ENCODE peak calls at places on chromosomes 11 and 22, in eight cellular contexts. One of them, this sample, is unnamed.

GRCh38 chr11:33040127-33040861 is 922 bp downstream of the TCP11L1 start:
- DNase-seq in activated CD8-positive, alpha-beta memory T cell treated with anti-CD3 and anti-CD28 coated beads, Interleukin-2, amount 10 ng/mL, durations not matched to agents 7 days and 5 days: peak
- DNase-seq in astrocyte of the hippocampus: peak
- DNase-seq in NCI-H1092: peak
- DNase-seq in IMR-90: peak
- DNase-seq in CD8-positive, alpha-beta T cell: no peak
- DNase-seq in activated naive CD4-positive, alpha-beta T cell treated with anti-CD3 and anti-CD28 coated beads, Interleukin-2, amount 10 ng/mL, durations not matched to agents 7 days and 5 days: peak
- DNase-seq in Calu3: no peak
- DNase-seq in this sample: peak

GRCh38 chr11:76794371-76795284 is 11.5 kb downstream of the TSKU start:
- DNase-seq in IMR-90: no peak
- DNase-seq in activated naive CD4-positive, alpha-beta T cell treated with anti-CD3 and anti-CD28 coated beads, Interleukin-2, amount 10 ng/mL, durations not matched to agents 7 days and 5 days: no peak
- DNase-seq in CD8-positive, alpha-beta T cell: no peak
- DNase-seq in NCI-H1092: no peak
- DNase-seq in activated CD8-positive, alpha-beta memory T cell treated with anti-CD3 and anti-CD28 coated beads, Interleukin-2, amount 10 ng/mL, durations not matched to agents 7 days and 5 days: no peak
- DNase-seq in Calu3: no peak
- DNase-seq in astrocyte of the hippocampus: no peak
- DNase-seq in this sample: no peak

GRCh38 chr22:46030241-46030880 is 53.4 kb upstream of the WNT7B start:
- DNase-seq in NCI-H1092: no peak
- DNase-seq in activated CD8-positive, alpha-beta memory T cell treated with anti-CD3 and anti-CD28 coated beads, Interleukin-2, amount 10 ng/mL, durations not matched to agents 7 days and 5 days: no peak
- DNase-seq in IMR-90: no peak
- DNase-seq in astrocyte of the hippocampus: no peak
- DNase-seq in CD8-positive, alpha-beta T cell: no peak
- DNase-seq in Calu3: no peak
- DNase-seq in activated naive CD4-positive, alpha-beta T cell treated with anti-CD3 and anti-CD28 coated beads, Interleukin-2, amount 10 ng/mL, durations not matched to agents 7 days and 5 days: peak
- DNase-seq in this sample: no peak

GRCh38 chr22:49408102-49408836 is 419.4 kb downstream of the BRD1 start:
- DNase-seq in NCI-H1092: no peak
- DNase-seq in Calu3: no peak
- DNase-seq in astrocyte of the hippocampus: no peak
- DNase-seq in IMR-90: no peak
- DNase-seq in activated naive CD4-positive, alpha-beta T cell treated with anti-CD3 and anti-CD28 coated beads, Interleukin-2, amount 10 ng/mL, durations not matched to agents 7 days and 5 days: no peak
- DNase-seq in CD8-positive, alpha-beta T cell: no peak
- DNase-seq in activated CD8-positive, alpha-beta memory T cell treated with anti-CD3 and anti-CD28 coated beads, Interleukin-2, amount 10 ng/mL, durations not matched to agents 7 days and 5 days: no peak
- DNase-seq in this sample: no peak

GRCh38 chr11:9758676-9759518 is 95.0 kb downstream of the SWAP70 start:
- DNase-seq in astrocyte of the hippocampus: peak
- DNase-seq in activated CD8-positive, alpha-beta memory T cell treated with anti-CD3 and anti-CD28 coated beads, Interleukin-2, amount 10 ng/mL, durations not matched to agents 7 days and 5 days: peak
- DNase-seq in CD8-positive, alpha-beta T cell: no peak
- DNase-seq in NCI-H1092: no peak
- DNase-seq in IMR-90: peak
- DNase-seq in Calu3: peak
- DNase-seq in activated naive CD4-positive, alpha-beta T cell treated with anti-CD3 and anti-CD28 coated beads, Interleukin-2, amount 10 ng/mL, durations not matched to agents 7 days and 5 days: peak
- DNase-seq in this sample: peak

GRCh38 chr22:49052023-49052538 is 775.6 kb downstream of the BRD1 start:
- DNase-seq in Calu3: no peak
- DNase-seq in astrocyte of the hippocampus: peak
- DNase-seq in CD8-positive, alpha-beta T cell: no peak
- DNase-seq in activated naive CD4-positive, alpha-beta T cell treated with anti-CD3 and anti-CD28 coated beads, Interleukin-2, amount 10 ng/mL, durations not matched to agents 7 days and 5 days: no peak
- DNase-seq in IMR-90: no peak
- DNase-seq in NCI-H1092: no peak
- DNase-seq in activated CD8-positive, alpha-beta memory T cell treated with anti-CD3 and anti-CD28 coated beads, Interleukin-2, amount 10 ng/mL, durations not matched to agents 7 days and 5 days: peak
- DNase-seq in this sample: peak

GRCh38 chr11:113119074-113119473 is 157.9 kb downstream of the NCAM1 start:
- DNase-seq in Calu3: no peak
- DNase-seq in NCI-H1092: no peak
- DNase-seq in CD8-positive, alpha-beta T cell: no peak
- DNase-seq in activated CD8-positive, alpha-beta memory T cell treated with anti-CD3 and anti-CD28 coated beads, Interleukin-2, amount 10 ng/mL, durations not matched to agents 7 days and 5 days: no peak
- DNase-seq in IMR-90: no peak
- DNase-seq in astrocyte of the hippocampus: peak
- DNase-seq in activated naive CD4-positive, alpha-beta T cell treated with anti-CD3 and anti-CD28 coated beads, Interleukin-2, amount 10 ng/mL, durations not matched to agents 7 days and 5 days: no peak
- DNase-seq in this sample: no peak

GRCh38 chr11:19931141-19931767 is 218.6 kb downstream of the NAV2 start:
- DNase-seq in Calu3: no peak
- DNase-seq in activated CD8-positive, alpha-beta memory T cell treated with anti-CD3 and anti-CD28 coated beads, Interleukin-2, amount 10 ng/mL, durations not matched to agents 7 days and 5 days: no peak
- DNase-seq in NCI-H1092: no peak
- DNase-seq in IMR-90: no peak
- DNase-seq in astrocyte of the hippocampus: peak
- DNase-seq in CD8-positive, alpha-beta T cell: no peak
- DNase-seq in activated naive CD4-positive, alpha-beta T cell treated with anti-CD3 and anti-CD28 coated beads, Interleukin-2, amount 10 ng/mL, durations not matched to agents 7 days and 5 days: no peak
- DNase-seq in this sample: no peak

GRCh38 chr11:11535611-11536010 is 86.2 kb downstream of the GALNT18 start:
- DNase-seq in IMR-90: no peak
- DNase-seq in NCI-H1092: no peak
- DNase-seq in Calu3: no peak
- DNase-seq in astrocyte of the hippocampus: no peak
- DNase-seq in activated CD8-positive, alpha-beta memory T cell treated with anti-CD3 and anti-CD28 coated beads, Interleukin-2, amount 10 ng/mL, durations not matched to agents 7 days and 5 days: no peak
- DNase-seq in activated naive CD4-positive, alpha-beta T cell treated with anti-CD3 and anti-CD28 coated beads, Interleukin-2, amount 10 ng/mL, durations not matched to agents 7 days and 5 days: no peak
- DNase-seq in CD8-positive, alpha-beta T cell: no peak
- DNase-seq in this sample: no peak

GRCh38 chr11:2531987-2532703 is 87.3 kb downstream of the KCNQ1 start:
- DNase-seq in CD8-positive, alpha-beta T cell: no peak
- DNase-seq in IMR-90: no peak
- DNase-seq in astrocyte of the hippocampus: no peak
- DNase-seq in activated CD8-positive, alpha-beta memory T cell treated with anti-CD3 and anti-CD28 coated beads, Interleukin-2, amount 10 ng/mL, durations not matched to agents 7 days and 5 days: no peak
- DNase-seq in NCI-H1092: no peak
- DNase-seq in activated naive CD4-positive, alpha-beta T cell treated with anti-CD3 and anti-CD28 coated beads, Interleukin-2, amount 10 ng/mL, durations not matched to agents 7 days and 5 days: peak
- DNase-seq in Calu3: no peak
- DNase-seq in this sample: no peak

GRCh38 chr11:79336740-79337517 is 103.9 kb downstream of the TENM4 start:
- DNase-seq in activated CD8-positive, alpha-beta memory T cell treated with anti-CD3 and anti-CD28 coated beads, Interleukin-2, amount 10 ng/mL, durations not matched to agents 7 days and 5 days: no peak
- DNase-seq in activated naive CD4-positive, alpha-beta T cell treated with anti-CD3 and anti-CD28 coated beads, Interleukin-2, amount 10 ng/mL, durations not matched to agents 7 days and 5 days: no peak
- DNase-seq in CD8-positive, alpha-beta T cell: no peak
- DNase-seq in astrocyte of the hippocampus: no peak
- DNase-seq in NCI-H1092: no peak
- DNase-seq in IMR-90: peak
- DNase-seq in Calu3: no peak
- DNase-seq in this sample: no peak

GRCh38 chr11:69076129-69076791 is 27.5 kb downstream of the TPCN2 start:
- DNase-seq in CD8-positive, alpha-beta T cell: no peak
- DNase-seq in IMR-90: peak
- DNase-seq in Calu3: peak
- DNase-seq in activated naive CD4-positive, alpha-beta T cell treated with anti-CD3 and anti-CD28 coated beads, Interleukin-2, amount 10 ng/mL, durations not matched to agents 7 days and 5 days: no peak
- DNase-seq in activated CD8-positive, alpha-beta memory T cell treated with anti-CD3 and anti-CD28 coated beads, Interleukin-2, amount 10 ng/mL, durations not matched to agents 7 days and 5 days: no peak
- DNase-seq in NCI-H1092: no peak
- DNase-seq in astrocyte of the hippocampus: peak
- DNase-seq in this sample: no peak

GRCh38 chr22:40395607-40396006 is 25.2 kb downstream of the SGSM3 start:
- DNase-seq in activated CD8-positive, alpha-beta memory T cell treated with anti-CD3 and anti-CD28 coated beads, Interleukin-2, amount 10 ng/mL, durations not matched to agents 7 days and 5 days: no peak
- DNase-seq in Calu3: no peak
- DNase-seq in IMR-90: no peak
- DNase-seq in astrocyte of the hippocampus: no peak
- DNase-seq in NCI-H1092: no peak
- DNase-seq in activated naive CD4-positive, alpha-beta T cell treated with anti-CD3 and anti-CD28 coated beads, Interleukin-2, amount 10 ng/mL, durations not matched to agents 7 days and 5 days: no peak
- DNase-seq in CD8-positive, alpha-beta T cell: no peak
- DNase-seq in this sample: no peak

GRCh38 chr11:72238040-72238450 is 5.9 kb downstream of the PHOX2A start:
- DNase-seq in activated CD8-positive, alpha-beta memory T cell treated with anti-CD3 and anti-CD28 coated beads, Interleukin-2, amount 10 ng/mL, durations not matched to agents 7 days and 5 days: peak
- DNase-seq in Calu3: peak
- DNase-seq in IMR-90: peak
- DNase-seq in NCI-H1092: peak
- DNase-seq in CD8-positive, alpha-beta T cell: no peak
- DNase-seq in astrocyte of the hippocampus: peak
- DNase-seq in activated naive CD4-positive, alpha-beta T cell treated with anti-CD3 and anti-CD28 coated beads, Interleukin-2, amount 10 ng/mL, durations not matched to agents 7 days and 5 days: peak
- DNase-seq in this sample: peak

GRCh38 chr11:76598426-76598839 is 72.1 kb downstream of the LRRC32 start:
- DNase-seq in Calu3: no peak
- DNase-seq in IMR-90: peak
- DNase-seq in astrocyte of the hippocampus: peak
- DNase-seq in NCI-H1092: peak
- DNase-seq in activated naive CD4-positive, alpha-beta T cell treated with anti-CD3 and anti-CD28 coated beads, Interleukin-2, amount 10 ng/mL, durations not matched to agents 7 days and 5 days: no peak
- DNase-seq in activated CD8-positive, alpha-beta memory T cell treated with anti-CD3 and anti-CD28 coated beads, Interleukin-2, amount 10 ng/mL, durations not matched to agents 7 days and 5 days: no peak
- DNase-seq in CD8-positive, alpha-beta T cell: no peak
- DNase-seq in this sample: no peak

GRCh38 chr22:41915035-41915782 is at the start of gene SHISA8:
- DNase-seq in CD8-positive, alpha-beta T cell: peak
- DNase-seq in NCI-H1092: peak
- DNase-seq in activated naive CD4-positive, alpha-beta T cell treated with anti-CD3 and anti-CD28 coated beads, Interleukin-2, amount 10 ng/mL, durations not matched to agents 7 days and 5 days: peak
- DNase-seq in IMR-90: peak
- DNase-seq in astrocyte of the hippocampus: peak
- DNase-seq in Calu3: peak
- DNase-seq in activated CD8-positive, alpha-beta memory T cell treated with anti-CD3 and anti-CD28 coated beads, Interleukin-2, amount 10 ng/mL, durations not matched to agents 7 days and 5 days: peak
- DNase-seq in this sample: peak

GRCh38 chr11:69131644-69132300 is 24.0 kb upstream of the SMIM38 start:
- DNase-seq in activated CD8-positive, alpha-beta memory T cell treated with anti-CD3 and anti-CD28 coated beads, Interleukin-2, amount 10 ng/mL, durations not matched to agents 7 days and 5 days: no peak
- DNase-seq in astrocyte of the hippocampus: peak
- DNase-seq in activated naive CD4-positive, alpha-beta T cell treated with anti-CD3 and anti-CD28 coated beads, Interleukin-2, amount 10 ng/mL, durations not matched to agents 7 days and 5 days: no peak
- DNase-seq in NCI-H1092: peak
- DNase-seq in IMR-90: peak
- DNase-seq in Calu3: peak
- DNase-seq in CD8-positive, alpha-beta T cell: no peak
- DNase-seq in this sample: no peak

GRCh38 chr11:59550368-59550841 is 39.1 kb downstream of the OR4D9 start:
- DNase-seq in activated CD8-positive, alpha-beta memory T cell treated with anti-CD3 and anti-CD28 coated beads, Interleukin-2, amount 10 ng/mL, durations not matched to agents 7 days and 5 days: peak
- DNase-seq in CD8-positive, alpha-beta T cell: peak
- DNase-seq in Calu3: peak
- DNase-seq in astrocyte of the hippocampus: peak
- DNase-seq in activated naive CD4-positive, alpha-beta T cell treated with anti-CD3 and anti-CD28 coated beads, Interleukin-2, amount 10 ng/mL, durations not matched to agents 7 days and 5 days: peak
- DNase-seq in IMR-90: peak
- DNase-seq in NCI-H1092: peak
- DNase-seq in this sample: peak

GRCh38 chr22:39738746-39739145 is 154.8 kb downstream of the ENTHD1 start:
- DNase-seq in NCI-H1092: no peak
- DNase-seq in CD8-positive, alpha-beta T cell: no peak
- DNase-seq in astrocyte of the hippocampus: no peak
- DNase-seq in activated CD8-positive, alpha-beta memory T cell treated with anti-CD3 and anti-CD28 coated beads, Interleukin-2, amount 10 ng/mL, durations not matched to agents 7 days and 5 days: no peak
- DNase-seq in IMR-90: peak
- DNase-seq in activated naive CD4-positive, alpha-beta T cell treated with anti-CD3 and anti-CD28 coated beads, Interleukin-2, amount 10 ng/mL, durations not matched to agents 7 days and 5 days: no peak
- DNase-seq in Calu3: no peak
- DNase-seq in this sample: no peak

GRCh38 chr22:30159561-30160353 is 79.5 kb downstream of the HORMAD2 start:
- DNase-seq in astrocyte of the hippocampus: peak
- DNase-seq in IMR-90: peak
- DNase-seq in Calu3: peak
- DNase-seq in CD8-positive, alpha-beta T cell: no peak
- DNase-seq in NCI-H1092: no peak
- DNase-seq in activated naive CD4-positive, alpha-beta T cell treated with anti-CD3 and anti-CD28 coated beads, Interleukin-2, amount 10 ng/mL, durations not matched to agents 7 days and 5 days: no peak
- DNase-seq in activated CD8-positive, alpha-beta memory T cell treated with anti-CD3 and anti-CD28 coated beads, Interleukin-2, amount 10 ng/mL, durations not matched to agents 7 days and 5 days: no peak
- DNase-seq in this sample: no peak

GRCh38 chr22:43077121-43077877 is 11.9 kb downstream of the TTLL1 start:
- DNase-seq in IMR-90: no peak
- DNase-seq in Calu3: no peak
- DNase-seq in astrocyte of the hippocampus: no peak
- DNase-seq in CD8-positive, alpha-beta T cell: no peak
- DNase-seq in NCI-H1092: no peak
- DNase-seq in activated naive CD4-positive, alpha-beta T cell treated with anti-CD3 and anti-CD28 coated beads, Interleukin-2, amount 10 ng/mL, durations not matched to agents 7 days and 5 days: no peak
- DNase-seq in activated CD8-positive, alpha-beta memory T cell treated with anti-CD3 and anti-CD28 coated beads, Interleukin-2, amount 10 ng/mL, durations not matched to agents 7 days and 5 days: no peak
- DNase-seq in this sample: no peak

GRCh38 chr22:43988116-43988817 is 33.0 kb downstream of the SAMM50 start:
- DNase-seq in CD8-positive, alpha-beta T cell: no peak
- DNase-seq in activated naive CD4-positive, alpha-beta T cell treated with anti-CD3 and anti-CD28 coated beads, Interleukin-2, amount 10 ng/mL, durations not matched to agents 7 days and 5 days: no peak
- DNase-seq in NCI-H1092: no peak
- DNase-seq in activated CD8-positive, alpha-beta memory T cell treated with anti-CD3 and anti-CD28 coated beads, Interleukin-2, amount 10 ng/mL, durations not matched to agents 7 days and 5 days: no peak
- DNase-seq in Calu3: no peak
- DNase-seq in IMR-90: no peak
- DNase-seq in astrocyte of the hippocampus: no peak
- DNase-seq in this sample: no peak

GRCh38 chr22:29385748-29386147 is 2.6 kb downstream of the AP1B1 start:
- DNase-seq in CD8-positive, alpha-beta T cell: no peak
- DNase-seq in activated naive CD4-positive, alpha-beta T cell treated with anti-CD3 and anti-CD28 coated beads, Interleukin-2, amount 10 ng/mL, durations not matched to agents 7 days and 5 days: no peak
- DNase-seq in IMR-90: no peak
- DNase-seq in NCI-H1092: no peak
- DNase-seq in astrocyte of the hippocampus: no peak
- DNase-seq in Calu3: no peak
- DNase-seq in activated CD8-positive, alpha-beta memory T cell treated with anti-CD3 and anti-CD28 coated beads, Interleukin-2, amount 10 ng/mL, durations not matched to agents 7 days and 5 days: no peak
- DNase-seq in this sample: no peak

GRCh38 chr11:66543263-66544107 is 2.4 kb downstream of the ZDHHC24 start:
- DNase-seq in activated naive CD4-positive, alpha-beta T cell treated with anti-CD3 and anti-CD28 coated beads, Interleukin-2, amount 10 ng/mL, durations not matched to agents 7 days and 5 days: peak
- DNase-seq in activated CD8-positive, alpha-beta memory T cell treated with anti-CD3 and anti-CD28 coated beads, Interleukin-2, amount 10 ng/mL, durations not matched to agents 7 days and 5 days: peak
- DNase-seq in Calu3: no peak
- DNase-seq in CD8-positive, alpha-beta T cell: peak
- DNase-seq in NCI-H1092: no peak
- DNase-seq in astrocyte of the hippocampus: peak
- DNase-seq in IMR-90: peak
- DNase-seq in this sample: no peak

GRCh38 chr11:94885133-94885532 is 88.2 kb downstream of the CWC15 start:
- DNase-seq in astrocyte of the hippocampus: peak
- DNase-seq in activated naive CD4-positive, alpha-beta T cell treated with anti-CD3 and anti-CD28 coated beads, Interleukin-2, amount 10 ng/mL, durations not matched to agents 7 days and 5 days: no peak
- DNase-seq in CD8-positive, alpha-beta T cell: no peak
- DNase-seq in activated CD8-positive, alpha-beta memory T cell treated with anti-CD3 and anti-CD28 coated beads, Interleukin-2, amount 10 ng/mL, durations not matched to agents 7 days and 5 days: no peak
- DNase-seq in NCI-H1092: no peak
- DNase-seq in Calu3: no peak
- DNase-seq in IMR-90: no peak
- DNase-seq in this sample: no peak

GRCh38 chr11:114115406-114116054 is 56.0 kb downstream of the ZBTB16 start:
- DNase-seq in CD8-positive, alpha-beta T cell: no peak
- DNase-seq in astrocyte of the hippocampus: no peak
- DNase-seq in NCI-H1092: no peak
- DNase-seq in Calu3: no peak
- DNase-seq in IMR-90: no peak
- DNase-seq in activated CD8-positive, alpha-beta memory T cell treated with anti-CD3 and anti-CD28 coated beads, Interleukin-2, amount 10 ng/mL, durations not matched to agents 7 days and 5 days: no peak
- DNase-seq in activated naive CD4-positive, alpha-beta T cell treated with anti-CD3 and anti-CD28 coated beads, Interleukin-2, amount 10 ng/mL, durations not matched to agents 7 days and 5 days: no peak
- DNase-seq in this sample: no peak